ENCODE peak calls at places on chromosome 1, in four cellular contexts. One of them, this sample, is unnamed. For H3K4me1, the result is how much of the 10 kb centered on the place peaks cover.

GRCh38 chr1:117674521-117675400 is 68.9 kb downstream of the TENT5C start:
- DNase-seq in psoas muscle: no peak
- DNase-seq in heart left ventricle: no peak
- DNase-seq in neural progenitor cell: no peak
- DNase-seq in this sample: no peak

GRCh38 chr1:204821924-204822323 is 48.7 kb upstream of the NFASC start:
- DNase-seq in psoas muscle: no peak
- DNase-seq in heart left ventricle: no peak
- DNase-seq in neural progenitor cell: no peak
- DNase-seq in this sample: no peak

GRCh38 chr1:161483361-161483760 is 21.9 kb upstream of the FCGR2A start:
- DNase-seq in psoas muscle: no peak
- DNase-seq in neural progenitor cell: no peak
- DNase-seq in heart left ventricle: no peak
- DNase-seq in this sample: no peak

GRCh38 chr1:24289937-24290595 is 29.1 kb upstream of the GRHL3 start:
- DNase-seq in neural progenitor cell: no peak
- DNase-seq in heart left ventricle: peak
- DNase-seq in psoas muscle: peak
- DNase-seq in this sample: peak

GRCh38 chr1:213728593-213729536 is 258.9 kb upstream of the PROX1 start:
- DNase-seq in heart left ventricle: no peak
- DNase-seq in neural progenitor cell: no peak
- DNase-seq in psoas muscle: no peak
- DNase-seq in this sample: no peak

GRCh38 chr1:18211764-18212163 is 104.2 kb downstream of the IGSF21 start:
- DNase-seq in heart left ventricle: no peak
- DNase-seq in neural progenitor cell: no peak
- DNase-seq in psoas muscle: no peak
- DNase-seq in this sample: peak

GRCh38 chr1:217921126-217921900 is 290.2 kb downstream of the SPATA17 start:
- DNase-seq in heart left ventricle: no peak
- DNase-seq in psoas muscle: no peak
- DNase-seq in neural progenitor cell: no peak
- DNase-seq in this sample: no peak

GRCh38 chr1:166145496-166145895 is 21.3 kb downstream of the FAM78B start:
- DNase-seq in heart left ventricle: no peak
- DNase-seq in psoas muscle: no peak
- DNase-seq in neural progenitor cell: no peak
- DNase-seq in this sample: no peak

GRCh38 chr1:156838972-156839371 is 19.9 kb downstream of the INSRR start:
- DNase-seq in neural progenitor cell: peak
- DNase-seq in psoas muscle: no peak
- DNase-seq in heart left ventricle: no peak
- DNase-seq in this sample: peak

GRCh38 chr1:94622757-94623156 is 81.2 kb upstream of the F3 start:
- DNase-seq in psoas muscle: no peak
- DNase-seq in heart left ventricle: no peak
- DNase-seq in neural progenitor cell: peak
- DNase-seq in this sample: peak

GRCh38 chr1:231937013-231937754 is 310.6 kb downstream of the DISC1 start:
- DNase-seq in psoas muscle: peak
- DNase-seq in neural progenitor cell: no peak
- DNase-seq in heart left ventricle: peak
- DNase-seq in this sample: no peak

GRCh38 chr1:99005537-99005942 is 879 bp upstream of the PLPPR5 start:
- DNase-seq in heart left ventricle: no peak
- DNase-seq in psoas muscle: no peak
- DNase-seq in neural progenitor cell: peak
- DNase-seq in this sample: no peak

GRCh38 chr1:24745711-24746582 is 700 bp downstream of the CLIC4 start:
- DNase-seq in psoas muscle: peak
- DNase-seq in heart left ventricle: no peak
- DNase-seq in neural progenitor cell: peak
- DNase-seq in this sample: no peak

GRCh38 chr1:10599194-10599861 is 124.6 kb downstream of the PEX14 start:
- DNase-seq in heart left ventricle: no peak
- DNase-seq in neural progenitor cell: no peak
- DNase-seq in psoas muscle: no peak
- DNase-seq in this sample: no peak

GRCh38 chr1:971751-972506 is 5.6 kb downstream of the PLEKHN1 start:
- DNase-seq in heart left ventricle: peak
- DNase-seq in psoas muscle: no peak
- DNase-seq in neural progenitor cell: no peak
- DNase-seq in this sample: no peak

GRCh38 chr1:107609808-107610207 is 355.2 kb downstream of the VAV3 start:
- DNase-seq in neural progenitor cell: no peak
- DNase-seq in heart left ventricle: no peak
- DNase-seq in psoas muscle: no peak
- DNase-seq in this sample: no peak

GRCh38 chr1:246142320-246142893 is 364.7 kb downstream of the SMYD3 start:
- DNase-seq in heart left ventricle: no peak
- DNase-seq in neural progenitor cell: no peak
- DNase-seq in psoas muscle: no peak
- DNase-seq in this sample: no peak

GRCh38 chr1:206608108-206608698 is 4.1 kb downstream of the EIF2D start:
- DNase-seq in psoas muscle: no peak
- DNase-seq in heart left ventricle: no peak
- DNase-seq in neural progenitor cell: peak
- DNase-seq in this sample: no peak

GRCh38 chr1:229003233-229004031 is 267.5 kb upstream of the RAB4A start:
- DNase-seq in heart left ventricle: no peak
- DNase-seq in psoas muscle: no peak
- DNase-seq in neural progenitor cell: peak
- DNase-seq in this sample: no peak

DNA sequence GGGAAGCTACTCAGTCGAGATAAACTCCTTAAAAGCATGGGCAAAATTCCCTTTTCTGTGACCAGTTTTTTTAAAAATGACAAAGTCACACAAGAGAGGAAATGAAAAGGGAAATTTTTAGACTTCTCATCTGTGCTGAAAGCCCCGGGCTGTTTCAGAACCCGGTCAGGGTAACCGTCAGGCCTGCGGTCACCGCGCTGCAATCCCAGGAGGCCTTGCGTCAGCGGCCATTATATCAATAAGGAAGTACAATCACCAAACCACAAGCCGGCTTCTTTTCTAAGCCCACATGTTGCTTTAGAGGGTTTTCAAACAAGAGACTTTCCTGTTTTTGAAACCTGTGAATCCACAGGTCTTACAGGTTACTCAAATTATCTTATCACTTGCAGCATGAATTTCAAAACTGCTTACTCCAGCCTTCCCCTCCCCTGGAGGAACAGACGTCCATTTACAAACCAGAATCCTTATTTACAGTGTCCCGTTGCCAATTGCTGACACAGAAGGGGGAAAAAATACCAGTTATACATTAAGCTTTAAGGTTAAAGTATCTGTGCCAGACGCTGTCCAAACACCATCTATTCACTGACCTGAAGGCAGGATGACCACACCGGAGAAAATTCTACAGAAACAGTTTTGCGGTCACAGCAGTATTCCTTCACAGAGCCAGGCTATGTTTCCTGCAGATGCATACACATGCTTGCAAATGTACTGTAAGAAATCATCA is 165.3 kb downstream of the TOMM20 start:
- DNase-seq in heart left ventricle: peak
- DNase-seq in neural progenitor cell: no peak
- DNase-seq in psoas muscle: peak
- DNase-seq in this sample: peak
- H3K4me3 ChIP-seq in heart left ventricle: no peak
- H3K4me3 ChIP-seq in neural progenitor cell: no peak
- H3K4me3 ChIP-seq in psoas muscle: no peak
- H3K4me3 ChIP-seq in this sample: no peak

GRCh38 chr1:66652556-66652955 is 99.7 kb upstream of the DYNLT5 start:
- DNase-seq in psoas muscle: no peak
- DNase-seq in heart left ventricle: no peak
- DNase-seq in neural progenitor cell: no peak
- DNase-seq in this sample: no peak
- TF ChIP-seq CTCF in psoas muscle: no peak
- TF ChIP-seq CTCF in heart left ventricle: no peak
- TF ChIP-seq CTCF in neural progenitor cell: no peak
- TF ChIP-seq CTCF in this sample: no peak

DNA sequence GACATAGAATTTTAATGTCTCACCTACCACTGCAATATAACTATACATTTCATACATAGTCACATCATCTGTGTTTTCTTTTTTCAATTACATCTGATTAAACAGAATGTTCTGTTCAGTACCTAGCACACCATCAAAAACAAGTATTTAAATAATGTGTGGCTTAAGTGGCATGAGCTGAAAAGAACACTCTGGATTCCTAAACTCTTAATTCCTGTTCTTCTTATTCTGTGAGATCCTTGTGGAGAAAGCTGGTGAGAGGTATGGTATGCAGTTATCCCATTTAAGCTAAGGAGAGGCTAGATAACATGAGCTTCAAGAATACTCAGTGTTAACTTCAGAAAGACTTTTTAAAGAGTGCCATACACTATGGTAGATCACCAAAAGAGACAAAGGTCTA is 5.5 kb downstream of the TP53BP2 start:
- DNase-seq in neural progenitor cell: no peak
- DNase-seq in psoas muscle: no peak
- DNase-seq in heart left ventricle: no peak
- DNase-seq in this sample: no peak
- H3K4me1 ChIP-seq in neural progenitor cell: half or more
- H3K4me1 ChIP-seq in psoas muscle: half or more
- H3K4me1 ChIP-seq in heart left ventricle: under half
- H3K4me1 ChIP-seq in this sample: under half

DNA sequence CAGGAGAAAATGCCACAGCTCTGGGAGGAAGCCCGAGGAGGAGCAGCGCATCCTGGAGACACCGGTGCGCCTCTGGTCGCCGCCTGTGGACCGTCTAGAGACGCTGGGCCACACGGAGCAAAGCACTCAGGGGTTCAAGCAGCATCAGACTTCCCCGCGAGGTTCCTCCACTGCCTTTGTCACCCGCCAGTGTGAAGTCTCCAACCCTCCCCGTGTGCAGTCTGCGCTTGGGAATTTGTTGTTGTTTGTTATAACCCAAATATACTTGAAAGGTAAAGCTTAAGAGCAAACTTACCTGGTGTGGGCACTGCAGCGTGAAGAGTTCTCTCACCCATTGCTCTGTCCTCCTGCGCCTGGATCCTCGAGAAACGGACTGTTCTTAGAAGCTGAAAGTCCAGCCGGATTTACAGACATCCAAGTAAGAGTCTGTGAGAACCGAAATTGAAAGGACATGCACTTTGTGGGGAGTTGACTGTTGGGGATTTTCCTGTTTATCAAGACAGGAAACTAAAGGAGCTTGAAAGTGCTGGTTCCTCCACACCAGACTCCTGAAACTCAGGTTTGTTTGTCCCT is at the start of gene GBP4:
- DNase-seq in neural progenitor cell: no peak
- DNase-seq in psoas muscle: peak
- DNase-seq in heart left ventricle: peak
- DNase-seq in this sample: peak
- H3K4me3 ChIP-seq in neural progenitor cell: no peak
- H3K4me3 ChIP-seq in psoas muscle: peak
- H3K4me3 ChIP-seq in heart left ventricle: peak
- H3K4me3 ChIP-seq in this sample: peak

DNA sequence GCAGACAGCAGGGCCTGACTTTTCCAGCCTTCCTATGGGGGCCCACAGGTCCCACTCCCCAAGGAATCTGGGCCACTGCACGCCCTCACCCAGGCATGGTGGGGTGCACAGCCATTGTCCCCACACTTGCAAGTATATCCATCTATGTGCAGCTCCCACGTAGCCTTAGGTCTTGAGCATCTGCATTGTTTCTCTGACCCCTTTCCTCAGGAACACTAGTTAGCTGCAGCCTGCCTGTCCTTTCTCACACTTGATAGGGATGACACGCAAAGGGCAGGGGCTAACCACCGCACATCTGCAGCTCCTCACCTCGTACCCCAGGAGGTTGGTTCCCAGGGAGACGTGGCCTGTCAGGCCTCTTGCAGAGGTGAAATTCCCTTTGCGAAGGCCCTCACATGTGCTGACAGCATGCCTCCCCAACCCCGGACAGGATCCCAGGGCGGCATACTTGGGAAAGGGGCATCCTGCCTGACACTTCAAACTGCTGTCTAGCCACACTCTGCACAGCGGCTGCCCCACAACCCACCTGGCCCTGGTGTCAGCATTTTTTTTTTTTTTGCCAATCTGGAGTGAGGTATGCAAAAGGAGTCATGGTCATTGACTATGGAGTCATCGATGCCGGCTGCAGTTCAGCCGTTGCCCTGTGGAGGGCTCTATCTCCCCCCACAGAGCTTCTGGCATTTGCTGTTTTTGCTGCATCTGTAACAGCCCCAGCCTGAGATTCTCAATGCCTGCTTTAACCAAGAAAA is 5.0 kb downstream of the JMJD4 start:
- DNase-seq in psoas muscle: no peak
- DNase-seq in heart left ventricle: peak
- DNase-seq in neural progenitor cell: peak
- DNase-seq in this sample: no peak
- TF ChIP-seq CTCF in psoas muscle: peak
- TF ChIP-seq CTCF in heart left ventricle: peak
- TF ChIP-seq CTCF in neural progenitor cell: peak
- TF ChIP-seq CTCF in this sample: peak

GRCh38 chr1:178271471-178271870 is 177.6 kb downstream of the RASAL2 start:
- DNase-seq in psoas muscle: no peak
- DNase-seq in neural progenitor cell: no peak
- DNase-seq in heart left ventricle: no peak
- DNase-seq in this sample: no peak
- H3K4me1 ChIP-seq in psoas muscle: under half
- H3K4me1 ChIP-seq in neural progenitor cell: under half
- H3K4me1 ChIP-seq in heart left ventricle: under half
- H3K4me1 ChIP-seq in this sample: under half

GRCh38 chr1:201704439-201704792 is 124.5 kb upstream of the IPO9 start:
- DNase-seq in heart left ventricle: no peak
- DNase-seq in psoas muscle: no peak
- DNase-seq in neural progenitor cell: no peak
- DNase-seq in this sample: no peak

GRCh38 chr1:201702936-201703335 is 126.0 kb upstream of the IPO9 start:
- DNase-seq in psoas muscle: no peak
- DNase-seq in heart left ventricle: no peak
- DNase-seq in neural progenitor cell: peak
- DNase-seq in this sample: no peak

GRCh38 chr1:201705389-201705788 is 123.6 kb upstream of the IPO9 start:
- DNase-seq in neural progenitor cell: no peak
- DNase-seq in heart left ventricle: no peak
- DNase-seq in psoas muscle: no peak
- DNase-seq in this sample: no peak

GRCh38 chr1:201701831-201702230 is 127.1 kb upstream of the IPO9 start:
- DNase-seq in neural progenitor cell: no peak
- DNase-seq in psoas muscle: no peak
- DNase-seq in heart left ventricle: no peak
- DNase-seq in this sample: no peak

GRCh38 chr1:201703646-201704438 is 125.1 kb upstream of the IPO9 start:
- DNase-seq in psoas muscle: peak
- DNase-seq in heart left ventricle: peak
- DNase-seq in neural progenitor cell: peak
- DNase-seq in this sample: peak
- H3K4me3 ChIP-seq in psoas muscle: no peak
- H3K4me3 ChIP-seq in heart left ventricle: no peak
- H3K4me3 ChIP-seq in neural progenitor cell: no peak
- H3K4me3 ChIP-seq in this sample: no peak

This sample was measured in kidney.